ENCODE peak calls at places on chromosomes 1 and 21, in nine cellular contexts. N, M, H, O, Y, E, A, L and W are unnamed samples.

GRCh38 chr1:205310981-205311704 is 10.4 kb downstream of the NUAK2 start:
- DNase-seq in E (no peak), H (no peak), L (no peak), N (no peak), O (no peak), M (no peak), A (no peak), Y (no peak), W (peak; percentile 72)

GRCh38 chr1:149962736-149963135 is 26.1 kb upstream of the MTMR11 start:
- DNase-seq in Y (no peak), O (no peak), L (no peak), E (no peak), N (no peak), M (no peak), H (no peak), A (no peak), W (no peak)

GRCh38 chr1:23591460-23592208 is 32.3 kb upstream of the ID3 start:
- DNase-seq in O (no peak), M (no peak), E (no peak), H (peak; percentile 22), A (peak; percentile 67), L (no peak), Y (no peak), N (no peak), W (no peak)

GRCh38 chr1:30444850-30445249 is 278.5 kb downstream of the MATN1 start:
- DNase-seq in A (no peak), L (no peak), N (no peak), H (no peak), M (no peak), O (no peak), Y (no peak), E (no peak), W (no peak)

GRCh38 chr21:34112316-34113033 is 39.1 kb downstream of the MRPS6 start:
- DNase-seq in M (no peak), E (no peak), H (no peak), A (no peak), L (no peak), N (no peak), Y (no peak), O (no peak), W (no peak)

GRCh38 chr1:41102208-41102607 is 80.7 kb upstream of the SLFNL1 start:
- DNase-seq in A (no peak), Y (peak; percentile 33), E (no peak), N (no peak), O (no peak), L (peak; percentile 76), M (no peak), H (peak; percentile 95), W (no peak)

GRCh38 chr1:9291914-9292360 is 757 bp upstream of the SPSB1 start:
- DNase-seq in N (no peak), M (no peak), A (no peak), O (no peak), L (peak; percentile 72), Y (no peak), H (peak; percentile 70), E (no peak), W (no peak)

GRCh38 chr1:231919900-231920299 is 293.3 kb downstream of the DISC1 start:
- DNase-seq in A (no peak), H (no peak), M (no peak), L (no peak), N (peak; percentile 37), E (no peak), Y (no peak), O (no peak), W (no peak)

GRCh38 chr1:70034403-70034802 is 171.0 kb downstream of the LRRC40 start:
- DNase-seq in E (peak; percentile 5), N (peak; percentile 71), H (no peak), L (peak; percentile 70), O (no peak), A (no peak), Y (no peak), M (peak; percentile 54), W (no peak)

GRCh38 chr1:12708956-12709555 is 6.9 kb upstream of the AADACL3 start:
- DNase-seq in N (no peak), H (no peak), Y (no peak), E (peak; percentile 29), L (no peak), O (no peak), A (no peak), M (no peak), W (no peak)

GRCh38 chr1:110561631-110562030 is 42.7 kb upstream of the KCNA10 start:
- DNase-seq in H (no peak), N (no peak), M (no peak), Y (no peak), O (no peak), L (no peak), A (no peak), E (no peak), W (no peak)

GRCh38 chr1:36562181-36562685 is 79.5 kb upstream of the CSF3R start:
- DNase-seq in A (no peak), M (no peak), N (no peak), E (no peak), L (no peak), O (peak; percentile 31), Y (no peak), H (no peak), W (peak; percentile 26)

GRCh38 chr1:70685300-70686286 is 274.5 kb downstream of the CTH start:
- DNase-seq in M (peak; percentile 67), Y (peak; percentile 19), L (peak; percentile 39), E (peak; percentile 56), A (peak; percentile 18), H (peak; percentile 59), N (peak; percentile 73), O (no peak), W (no peak)

GRCh38 chr1:36968730-36969129 is 65.6 kb downstream of the GRIK3 start:
- DNase-seq in H (no peak), M (no peak), N (no peak), L (no peak), A (no peak), O (no peak), E (no peak), Y (no peak), W (no peak)

GRCh38 chr1:100606438-100606837 is 68.5 kb downstream of the GPR88 start:
- DNase-seq in E (no peak), N (peak; percentile 69), O (no peak), Y (no peak), A (no peak), H (peak; percentile 44), L (peak; percentile 69), M (peak; percentile 22), W (no peak)
- TF ChIP-seq CTCF in E (peak; percentile 55), N (peak; percentile 78), O (peak; percentile 74), Y (peak; percentile 37), A (no peak), H (peak; percentile 37), L (peak; percentile 85), M (no peak), W (no peak)

DNA sequence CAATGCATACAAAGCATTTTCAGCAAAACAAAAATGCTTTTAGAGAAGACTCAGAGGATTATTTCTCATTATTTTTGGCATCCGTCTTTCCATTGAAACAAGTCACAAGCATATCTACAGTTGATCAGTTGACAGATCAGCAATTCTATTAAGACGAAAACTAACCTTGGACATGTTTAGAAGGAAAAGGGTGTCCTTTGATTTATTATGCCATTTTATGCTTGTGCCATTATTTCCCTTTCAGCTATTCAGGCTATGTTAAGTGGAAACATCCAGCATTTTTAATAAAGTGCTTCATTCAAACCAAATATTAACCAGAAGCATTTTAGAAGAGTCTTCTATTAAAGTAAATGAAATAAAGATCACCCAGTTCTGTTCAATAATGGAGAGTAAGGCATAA is 481.3 kb downstream of the PLA2G4A start:
- DNase-seq in O (no peak), E (no peak), H (no peak), Y (no peak), N (no peak), L (no peak), A (no peak), M (no peak), W (no peak)
- TF ChIP-seq CTCF in O (no peak), E (no peak), H (no peak), Y (no peak), N (no peak), L (no peak), A (no peak), M (no peak), W (no peak)

DNA sequence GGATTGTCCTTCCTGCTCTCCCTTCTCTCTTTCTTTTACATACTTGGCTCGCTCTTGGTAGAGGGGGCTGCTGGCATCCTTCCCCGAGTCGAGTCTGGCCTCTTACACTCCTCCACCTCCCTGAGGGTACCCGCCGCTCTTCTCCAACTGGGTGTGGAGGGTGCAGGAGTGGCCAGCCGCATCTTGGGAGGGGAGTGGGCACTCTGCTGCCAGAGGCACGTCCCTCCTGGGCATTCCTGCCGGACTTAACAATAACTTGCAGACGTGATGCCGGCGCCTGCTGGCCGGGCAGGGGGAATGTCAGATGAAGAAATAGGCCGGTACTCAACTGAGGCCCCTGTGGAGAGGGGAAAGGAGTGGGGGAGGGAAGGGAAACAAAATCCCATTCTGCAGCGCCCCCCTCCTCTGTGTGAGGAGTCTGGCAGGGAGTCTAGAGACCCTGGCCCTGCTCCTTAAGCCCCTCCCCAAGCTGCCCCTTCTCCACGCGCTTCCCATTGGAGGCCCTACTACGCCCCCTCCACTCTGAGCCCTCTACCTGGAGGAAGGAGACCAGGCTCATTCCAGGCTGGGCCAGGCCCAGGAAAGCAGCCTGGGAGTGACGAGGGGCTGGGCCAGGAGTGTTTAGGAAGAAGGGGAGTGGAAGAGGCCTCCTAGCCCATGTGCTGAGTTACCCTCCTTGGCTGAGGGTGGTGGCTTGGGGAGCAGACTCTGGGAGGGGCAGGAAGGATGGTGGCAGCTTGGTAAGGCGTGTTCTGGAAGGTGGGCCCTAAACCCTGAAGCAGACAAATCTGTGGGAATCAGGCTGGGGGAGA is 1.8 kb downstream of the ATP2B4 start:
- DNase-seq in M (peak; percentile 81), N (peak; percentile 72), E (no peak), Y (no peak), O (peak; percentile 76), L (peak; percentile 43), A (peak; percentile 20), H (peak; percentile 57), W (no peak)
- TF ChIP-seq CTCF in M (no peak), N (peak; percentile 55), E (no peak), Y (peak; percentile 39), O (peak; percentile 31), L (peak; percentile 63), A (no peak), H (peak; percentile 49), W (no peak)

DNA sequence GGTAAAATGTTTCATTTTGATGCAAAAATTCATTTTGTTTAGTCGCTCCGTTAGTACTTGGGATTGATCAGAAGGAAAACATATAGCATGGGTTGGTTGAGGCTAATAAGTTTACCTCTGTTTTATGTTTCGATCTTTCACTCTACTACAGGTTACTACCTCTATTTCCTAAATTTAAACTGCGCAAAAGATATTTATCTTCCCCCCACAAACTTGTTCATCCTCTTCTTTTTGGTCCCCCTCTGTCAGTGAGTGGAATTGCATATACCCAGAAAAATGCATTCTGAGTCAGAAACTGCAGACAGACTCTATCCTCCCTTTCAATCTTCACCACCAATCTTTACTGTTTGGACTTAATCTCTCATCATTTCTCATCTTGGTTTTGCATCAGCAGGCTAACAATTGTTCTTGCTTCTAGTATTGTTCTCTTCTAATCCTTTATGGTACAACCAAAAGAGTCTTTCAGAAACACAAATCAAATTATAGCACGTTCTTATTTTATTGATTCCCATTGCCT is 316.0 kb upstream of the ADGRL4 start:
- DNase-seq in L (peak; percentile 35), N (no peak), O (no peak), M (no peak), A (no peak), H (no peak), Y (no peak), E (no peak), W (no peak)
- TF ChIP-seq CTCF in L (peak; percentile 15), N (no peak), O (no peak), M (no peak), A (no peak), H (no peak), Y (no peak), E (no peak), W (no peak)